ENCODE peak calls at places on chromosomes 11 and 22, in ten cellular contexts. Y is OCI-LY7, B is left lung, Q is foreskin fibroblast, K is K562, M is GM23248, U is astrocyte of the spinal cord, P is body of pancreas, S is breast epithelium, O is retinal pigment epithelial cell. D is an unnamed sample.

GRCh38 chr11:58900479-58901420 is 38.5 kb upstream of the GLYATL1 start:
- DNase-seq in P (peak; percentile 81), B (peak; percentile 58), K (peak; percentile 63), S (peak; percentile 78), Y (peak; percentile 30), O (peak; percentile 68), U (peak; percentile 92), M (peak; percentile 66), Q (peak; percentile 18), D (peak; percentile 73)

GRCh38 chr22:25111579-25112517 is 87.8 kb upstream of the CRYBB3 start:
- DNase-seq in U (no peak), O (no peak), Y (no peak), P (peak; percentile 71), B (peak; percentile 80), Q (no peak), S (peak; percentile 78), M (peak; percentile 7), K (peak; percentile 12), D (peak; percentile 14)

GRCh38 chr11:76781046-76781801 is 1.9 kb upstream of the TSKU start:
- DNase-seq in O (no peak), P (no peak), B (no peak), Q (no peak), S (no peak), U (no peak), M (no peak), K (no peak), Y (no peak), D (no peak)

GRCh38 chr22:48581821-48582469 is 1245.7 kb downstream of the BRD1 start:
- DNase-seq in P (no peak), M (no peak), S (no peak), K (no peak), B (no peak), Y (no peak), O (no peak), U (no peak), Q (no peak), D (no peak)

GRCh38 chr11:75532200-75532972 is 6.6 kb upstream of the GDPD5 start:
- DNase-seq in B (peak; percentile 73), Q (peak; percentile 24), P (peak; percentile 65), U (peak; percentile 51), K (peak; percentile 69), S (peak; percentile 64), Y (peak; percentile 79), O (no peak), M (peak; percentile 68), D (peak; percentile 83)

GRCh38 chr22:46309526-46310085 is 12.9 kb downstream of the GTSE1 start:
- DNase-seq in O (no peak), B (no peak), M (no peak), P (no peak), Q (no peak), S (no peak), U (no peak), Y (no peak), K (no peak), D (no peak)

GRCh38 chr11:127042445-127042844 is 41.9 kb upstream of the KIRREL3 start:
- DNase-seq in U (peak; percentile 13), Y (no peak), S (no peak), M (peak; percentile 83), K (no peak), P (no peak), O (no peak), B (no peak), Q (peak; percentile 29), D (no peak)

GRCh38 chr11:13318498-13319295 is 41.1 kb downstream of the BMAL1 start:
- DNase-seq in M (peak; percentile 14), S (no peak), B (no peak), Q (no peak), Y (no peak), U (no peak), O (no peak), P (no peak), K (no peak), D (no peak)

GRCh38 chr11:74731301-74732094 is at the start of gene CHRDL2:
- DNase-seq in Y (no peak), M (peak; percentile 76), O (no peak), S (no peak), B (peak; percentile 31), Q (peak; percentile 18), K (no peak), U (no peak), P (peak; percentile 21), D (no peak)

GRCh38 chr11:27183672-27184457 is 143.2 kb downstream of the BBOX1 start:
- DNase-seq in K (peak; percentile 33), B (peak; percentile 38), P (peak; percentile 74), M (peak; percentile 86), O (no peak), Y (peak; percentile 64), S (no peak), U (peak; percentile 79), Q (peak; percentile 43), D (peak; percentile 73)

GRCh38 chr11:120625565-120625964 is 114.0 kb downstream of the GRIK4 start:
- DNase-seq in P (no peak), M (no peak), U (no peak), Y (no peak), Q (no peak), S (no peak), K (no peak), O (no peak), B (no peak), D (no peak)

GRCh38 chr11:58490827-58491226 is 17.1 kb downstream of the OR5B21 start:
- DNase-seq in K (no peak), S (no peak), O (no peak), P (no peak), M (no peak), B (no peak), Q (no peak), Y (no peak), U (no peak), D (no peak)

GRCh38 chr11:45322891-45323597 is 36.9 kb upstream of the SYT13 start:
- DNase-seq in S (no peak), Y (no peak), Q (no peak), B (no peak), U (no peak), O (no peak), K (no peak), P (no peak), M (no peak), D (no peak)

GRCh38 chr11:34468209-34468841 is 29.6 kb downstream of the CAT start:
- DNase-seq in K (peak; percentile 56), Q (peak; percentile 13), P (peak; percentile 38), Y (peak; percentile 23), S (no peak), O (no peak), M (peak; percentile 41), B (no peak), U (peak; percentile 34), D (peak; percentile 76)

GRCh38 chr11:81840375-81840774 is 893.3 kb downstream of the FAM181B start:
- DNase-seq in P (no peak), M (no peak), O (no peak), Q (no peak), K (no peak), B (no peak), Y (no peak), U (peak; percentile 4), S (no peak), D (no peak)

GRCh38 chr11:33560729-33561128 is 139.9 kb downstream of the C11orf91 start:
- DNase-seq in S (no peak), B (no peak), K (no peak), U (no peak), Q (no peak), P (no peak), Y (no peak), M (no peak), O (no peak), D (no peak)

GRCh38 chr11:48004456-48004855 is 24.1 kb downstream of the PTPRJ start:
- DNase-seq in O (no peak), U (no peak), Y (peak; percentile 45), K (no peak), M (peak; percentile 38), Q (no peak), P (no peak), S (no peak), B (no peak), D (no peak)

GRCh38 chr22:29765905-29766631 is 739 bp downstream of the ZMAT5 start:
- DNase-seq in O (no peak), P (no peak), Y (peak; percentile 43), U (no peak), M (peak; percentile 36), Q (no peak), B (no peak), S (no peak), K (peak; percentile 52), D (no peak)

GRCh38 chr22:29769723-29770321 is 2.7 kb downstream of the UQCR10 start:
- DNase-seq in K (no peak), Q (no peak), P (no peak), U (no peak), M (no peak), Y (no peak), S (no peak), B (peak; percentile 58), O (no peak), D (no peak)

GRCh38 chr22:29768052-29768680 is 997 bp downstream of the UQCR10 start:
- DNase-seq in O (no peak), B (no peak), Y (no peak), M (peak; percentile 49), P (no peak), K (no peak), S (no peak), U (no peak), Q (peak; percentile 20), D (peak; percentile 19)

GRCh38 chr22:29766632-29767288 is at the start of gene ZMAT5:
- DNase-seq in M (peak; percentile 99), K (peak; percentile 92), S (peak; percentile 96), P (peak; percentile 98), Y (peak; percentile 98), B (peak; percentile 97), O (peak; percentile 93), Q (peak; percentile 95), U (peak; percentile 97), D (peak; percentile 98)

GRCh38 chr22:29767289-29768051 is at the start of gene UQCR10:
- DNase-seq in M (peak; percentile 95), Y (peak; percentile 93), K (peak; percentile 79), P (peak; percentile 95), U (peak; percentile 95), Q (peak; percentile 81), B (peak; percentile 95), O (peak; percentile 61), S (peak; percentile 89), D (peak; percentile 91)
- H3K4me3 ChIP-seq in M (peak within 1 kb of the TSS; percentile 86), Y (peak within 1 kb of the TSS; percentile 89), K (peak within 1 kb of the TSS; percentile 99), P (peak within 1 kb of the TSS; percentile 99), U (peak within 1 kb of the TSS; percentile 100), Q (peak within 1 kb of the TSS; percentile 89), B (peak within 1 kb of the TSS; percentile 89), O (peak within 1 kb of the TSS; percentile 95), S (peak within 1 kb of the TSS; percentile 91), D (peak within 1 kb of the TSS; percentile 95)

GRCh38 chr22:37187552-37187890 is 526 bp downstream of the C1QTNF6 start:
- DNase-seq in U (no peak), Y (no peak), K (no peak), P (no peak), M (peak; percentile 80), S (no peak), B (no peak), Q (peak; percentile 61), O (no peak), D (no peak)
- H3K4me3 ChIP-seq in U (peak overlapping the region; percentile 16), Y (no peak overlapping the region), K (no peak overlapping the region), P (no peak overlapping the region), M (peak overlapping the region; percentile 62), S (peak overlapping the region; percentile 36), B (peak overlapping the region; percentile 27), Q (peak overlapping the region; percentile 55), O (peak overlapping the region; percentile 46), D (no peak overlapping the region)

GRCh38 chr11:414333-414857 is 404 bp downstream of the SIGIRR start:
- DNase-seq in S (no peak), B (no peak), K (no peak), O (no peak), Y (peak; percentile 49), U (no peak), M (no peak), P (no peak), Q (no peak), D (peak; percentile 58)
- H3K4me3 ChIP-seq in S (peak overlapping the region; percentile 42), B (peak overlapping the region; percentile 11), K (no peak overlapping the region), O (no peak overlapping the region), Y (peak overlapping the region; percentile 54), U (no peak overlapping the region), M (peak overlapping the region; percentile 13), P (no peak overlapping the region), Q (no peak overlapping the region), D (peak overlapping the region; percentile 57)

GRCh38 chr22:35023692-35024363 is 42.1 kb upstream of the ISX start:
- DNase-seq in S (peak; percentile 72), M (peak; percentile 51), K (peak; percentile 71), Y (peak; percentile 58), Q (no peak), U (peak; percentile 6), B (peak; percentile 57), O (no peak), P (peak; percentile 50), D (peak; percentile 70)
- H3K4me3 ChIP-seq in S (no peak overlapping the region), M (no peak overlapping the region), K (no peak overlapping the region), Y (no peak overlapping the region), Q (no peak overlapping the region), U (no peak overlapping the region), B (no peak overlapping the region), O (no peak overlapping the region), P (no peak overlapping the region), D (no peak overlapping the region)

D was measured in NB4.